ENCODE peak calls at places on chromosomes 13 and 19, in eight cellular contexts. V, Z, D, Q, F, U, A and I are unnamed samples.
A peak's percentile ranks its signal among the peaks of the same experiment; 100 is the strongest.

GRCh38 chr13:90839061-90839460 is 508.4 kb upstream of the MIR17HG start:
- DNase-seq in V (no peak), Z (no peak), D (no peak), Q (no peak), F (no peak), U (no peak), A (no peak), I (no peak)

GRCh38 chr13:36788276-36788675 is 30.7 kb upstream of the RFXAP start:
- DNase-seq in V (no peak), Z (no peak), D (no peak), Q (no peak), F (no peak), U (no peak), A (peak; percentile 47), I (peak; percentile 44)

GRCh38 chr13:43072394-43072793 is 49.0 kb downstream of the DNAJC15 start:
- DNase-seq in V (no peak), Z (no peak), D (no peak), Q (peak; percentile 60), F (peak; percentile 65), U (no peak), A (no peak), I (no peak)

GRCh38 chr13:28805193-28805819 is 14.8 kb upstream of the MTUS2 start:
- DNase-seq in V (no peak), Z (no peak), D (no peak), Q (no peak), F (no peak), U (peak; percentile 16), A (no peak), I (no peak)

GRCh38 chr19:45817010-45817724 is 2.1 kb upstream of the RSPH6A start:
- DNase-seq in V (peak; percentile 94), Z (peak; percentile 95), D (peak; percentile 90), Q (peak; percentile 96), F (peak; percentile 96), U (peak; percentile 98), A (peak; percentile 90), I (peak; percentile 94)

GRCh38 chr13:98405107-98405571 is 171.8 kb downstream of the STK24 start:
- DNase-seq in V (no peak), Z (no peak), D (no peak), Q (no peak), F (no peak), U (no peak), A (no peak), I (no peak)

GRCh38 chr13:20161951-20162300 is 1.1 kb upstream of the GJA3 start:
- DNase-seq in V (no peak), Z (no peak), D (no peak), Q (no peak), F (no peak), U (no peak), A (no peak), I (no peak)

GRCh38 chr13:55761986-55762385 is 1378.7 kb upstream of the PRR20A start:
- DNase-seq in V (no peak), Z (no peak), D (no peak), Q (no peak), F (no peak), U (no peak), A (no peak), I (no peak)

GRCh38 chr19:54955356-54955755 is 8.0 kb upstream of the NLRP7 start:
- DNase-seq in V (no peak), Z (no peak), D (no peak), Q (no peak), F (no peak), U (no peak), A (no peak), I (peak; percentile 64)

GRCh38 chr13:106372199-106373160 is 163.0 kb downstream of the EFNB2 start:
- DNase-seq in V (no peak), Z (no peak), D (no peak), Q (peak; percentile 40), F (no peak), U (no peak), A (peak; percentile 54), I (no peak)

GRCh38 chr19:13163609-13164364 is 13.6 kb downstream of the IER2 start:
- DNase-seq in V (peak; percentile 15), Z (peak; percentile 73), D (peak; percentile 76), Q (peak; percentile 84), F (peak; percentile 83), U (peak; percentile 44), A (peak; percentile 83), I (peak; percentile 100)

GRCh38 chr19:44438441-44438840 is 9.8 kb downstream of the ZNF229 start:
- DNase-seq in V (no peak), Z (no peak), D (no peak), Q (no peak), F (no peak), U (no peak), A (no peak), I (no peak)
- H3K9me3 ChIP-seq in V (peaks cover 74% of the 10 kb centered on the region), Z (peaks cover 8% of the 10 kb centered on the region), D (peaks cover 57% of the 10 kb centered on the region), Q (peaks cover 3% of the 10 kb centered on the region), F (no peaks in the 10 kb centered on the region), U (peaks cover 14% of the 10 kb centered on the region), A (peaks cover 30% of the 10 kb centered on the region), I (no peaks in the 10 kb centered on the region)

DNA sequence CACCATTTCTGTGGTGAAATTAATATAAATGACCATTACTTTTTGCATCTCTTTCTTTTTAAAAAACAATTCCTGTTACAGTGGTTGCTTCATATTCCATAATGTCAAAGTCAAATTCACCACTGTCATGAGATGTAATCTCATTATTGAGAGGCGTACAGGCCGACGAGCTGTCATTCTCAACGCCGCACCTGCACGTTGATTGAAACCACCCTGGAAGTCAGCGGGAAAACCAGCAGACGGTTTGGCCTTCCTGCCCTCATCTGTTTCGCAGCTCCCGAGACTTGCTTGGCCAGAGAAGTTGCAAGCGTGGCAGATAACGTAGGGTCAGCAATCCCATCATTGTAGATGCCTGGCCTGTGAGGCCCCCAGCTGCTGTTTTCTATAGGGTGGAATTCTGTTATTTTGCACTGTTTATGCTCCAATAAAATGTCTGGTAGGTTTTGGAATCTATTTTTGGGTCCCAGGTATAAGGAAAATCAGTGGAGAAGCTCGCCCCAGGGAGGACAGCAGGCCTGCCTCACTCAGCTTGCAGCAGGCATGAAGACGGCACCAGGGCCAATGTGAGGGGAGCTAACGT is 153.4 kb downstream of the SOX1 start:
- DNase-seq in V (no peak), Z (no peak), D (no peak), Q (no peak), F (no peak), U (no peak), A (no peak), I (no peak)
- H3K27me3 ChIP-seq in V (no peaks in the 10 kb centered on the region), Z (no peaks in the 10 kb centered on the region), D (peaks cover 18% of the 10 kb centered on the region), Q (no peaks in the 10 kb centered on the region), F (peaks cover 2% of the 10 kb centered on the region), U (no peaks in the 10 kb centered on the region), A (no peaks in the 10 kb centered on the region), I (peaks cover 4% of the 10 kb centered on the region)

DNA sequence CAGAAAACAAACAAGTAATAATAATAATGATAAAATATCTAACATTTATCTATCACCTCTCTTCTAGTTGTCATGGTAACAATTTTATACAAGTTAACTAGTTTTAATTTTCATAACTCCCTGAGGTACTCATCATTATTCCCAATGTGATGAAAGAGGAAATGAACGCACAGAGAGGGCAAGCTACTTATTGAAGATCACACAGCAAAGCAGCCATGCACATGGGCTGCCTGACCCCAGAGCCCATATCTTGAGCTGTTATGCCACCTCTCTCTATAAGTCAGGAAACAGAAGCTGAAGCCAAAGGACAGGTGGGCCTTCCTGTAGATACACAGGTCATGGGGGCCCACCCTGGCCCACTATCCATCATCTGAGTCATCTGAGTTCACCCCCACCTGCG is 4.9 kb upstream of the KLK4 start:
- DNase-seq in V (no peak), Z (no peak), D (no peak), Q (no peak), F (no peak), U (no peak), A (no peak), I (no peak)
- H3K9me3 ChIP-seq in V (no peaks in the 10 kb centered on the region), Z (no peaks in the 10 kb centered on the region), D (no peaks in the 10 kb centered on the region), Q (no peaks in the 10 kb centered on the region), F (no peaks in the 10 kb centered on the region), U (no peaks in the 10 kb centered on the region), A (no peaks in the 10 kb centered on the region), I (no peaks in the 10 kb centered on the region)

GRCh38 chr13:110312669-110313031 is 5.6 kb downstream of the COL4A2 start:
- DNase-seq in V (no peak), Z (no peak), D (peak; percentile 17), Q (no peak), F (no peak), U (no peak), A (peak; percentile 93), I (peak; percentile 76)

GRCh38 chr13:110314516-110315245 is 7.6 kb downstream of the COL4A2 start:
- DNase-seq in V (no peak), Z (no peak), D (peak; percentile 14), Q (no peak), F (peak; percentile 73), U (no peak), A (no peak), I (no peak)

GRCh38 chr13:110309661-110310524 is 2.8 kb downstream of the COL4A2 start:
- DNase-seq in V (no peak), Z (no peak), D (peak; percentile 17), Q (no peak), F (no peak), U (no peak), A (no peak), I (no peak)

GRCh38 chr13:110310541-110311491 is 3.7 kb downstream of the COL4A2 start:
- DNase-seq in V (no peak), Z (no peak), D (peak; percentile 14), Q (no peak), F (no peak), U (no peak), A (no peak), I (no peak)

GRCh38 chr13:110311721-110312668 is 4.9 kb downstream of the COL4A2 start:
- DNase-seq in V (no peak), Z (no peak), D (peak; percentile 15), Q (no peak), F (no peak), U (no peak), A (no peak), I (no peak)
- H3K27me3 ChIP-seq in V (peaks cover 45% of the 10 kb centered on the region), Z (no peaks in the 10 kb centered on the region), D (peaks cover 11% of the 10 kb centered on the region), Q (no peaks in the 10 kb centered on the region), F (no peaks in the 10 kb centered on the region), U (no peaks in the 10 kb centered on the region), A (no peaks in the 10 kb centered on the region), I (no peaks in the 10 kb centered on the region)

GRCh38 chr19:20235156-20235555 is 68.1 kb downstream of the ZNF486 start:
- DNase-seq in V (no peak), Z (no peak), D (no peak), Q (no peak), F (no peak), U (no peak), A (no peak), I (no peak)
- H3K9me3 ChIP-seq in V (no peaks in the 10 kb centered on the region), Z (no peaks in the 10 kb centered on the region), D (no peaks in the 10 kb centered on the region), Q (no peaks in the 10 kb centered on the region), F (no peaks in the 10 kb centered on the region), U (no peaks in the 10 kb centered on the region), A (peaks cover 7% of the 10 kb centered on the region), I (peaks cover 7% of the 10 kb centered on the region)

GRCh38 chr13:31116224-31116623 is 45.5 kb downstream of the HSPH1 start:
- DNase-seq in V (no peak), Z (no peak), D (no peak), Q (no peak), F (no peak), U (no peak), A (no peak), I (no peak)
- H3K27me3 ChIP-seq in V (peaks cover 9% of the 10 kb centered on the region), Z (no peaks in the 10 kb centered on the region), D (no peaks in the 10 kb centered on the region), Q (no peaks in the 10 kb centered on the region), F (peaks cover 29% of the 10 kb centered on the region), U (no peaks in the 10 kb centered on the region), A (peaks cover 70% of the 10 kb centered on the region), I (peaks cover 20% of the 10 kb centered on the region)